ENCODE peak calls at places on chromosomes 16 and 17, in seven cellular contexts. U is nephron progenitor cell, B is hippocampal formation, X is NCI-H748 treated with DMSO at 0.1 percent for 48 hours, F is AG08395, K is AG20443, E is germinal center. C is an unnamed sample.

GRCh38 chr17:35289222-35289621 is 46.4 kb downstream of the SLFN5 start:
- DNase-seq in U (no peak), B (no peak), X (no peak), F (no peak), K (no peak), E (no peak), C (no peak)

GRCh38 chr17:46818319-46818928 is at the start of gene WNT3:
- DNase-seq in U (peak), B (no peak), X (peak), F (no peak), K (no peak), E (peak), C (peak)

GRCh38 chr16:78363843-78364242 is 264.4 kb downstream of the WWOX start:
- DNase-seq in U (no peak), B (no peak), X (no peak), F (no peak), K (no peak), E (no peak), C (no peak)

GRCh38 chr17:58352843-58353719 is 1.1 kb upstream of the SUPT4H1 start:
- DNase-seq in U (no peak), B (no peak), X (peak), F (peak), K (peak), E (peak), C (peak)

GRCh38 chr17:47785538-47786123 is 36.0 kb downstream of the OSBPL7 start:
- DNase-seq in U (peak), B (no peak), X (no peak), F (peak), K (no peak), E (no peak), C (peak)

GRCh38 chr17:78192616-78193015 is 5.5 kb downstream of the AFMID start:
- DNase-seq in U (no peak), B (no peak), X (no peak), F (no peak), K (no peak), E (peak), C (no peak)

GRCh38 chr16:47463771-47464624 is 2.9 kb downstream of the PHKB start:
- DNase-seq in U (no peak), B (peak), X (no peak), F (no peak), K (no peak), E (no peak), C (no peak)

GRCh38 chr16:28063611-28064061 is at the start of gene GSG1L:
- DNase-seq in U (peak), B (no peak), X (peak), F (no peak), K (no peak), E (peak), C (no peak)

GRCh38 chr16:49858200-49859129 is 2.6 kb upstream of the ZNF423 start:
- DNase-seq in U (peak), B (peak), X (no peak), F (peak), K (no peak), E (peak), C (peak)

GRCh38 chr17:2011421-2012371 is 13.4 kb downstream of the RTN4RL1 start:
- DNase-seq in U (no peak), B (no peak), X (no peak), F (peak), K (peak), E (no peak), C (peak)

GRCh38 chr16:74304164-74304834 is 7.7 kb downstream of the PSMD7 start:
- DNase-seq in U (no peak), B (no peak), X (no peak), F (peak), K (no peak), E (no peak), C (no peak)

GRCh38 chr17:15914400-15915165 is 30.3 kb upstream of the ADORA2B start:
- DNase-seq in U (no peak), B (no peak), X (no peak), F (no peak), K (peak), E (no peak), C (no peak)